ENCODE peak calls at places on chromosomes 2 and 18, in four cellular contexts. Z is A549, Q is tibial nerve, S is ovary. G is an unnamed sample.

GRCh38 chr2:216370961-216371633 is 1.2 kb downstream of the MARCHF4 start:
- DNase-seq in Q (no peak), Z (no peak), S (no peak), G (no peak)

GRCh38 chr2:142174176-142174575 is 43.4 kb upstream of the LRP1B start:
- DNase-seq in Q (no peak), S (no peak), Z (no peak), G (no peak)

GRCh38 chr18:25538175-25538922 is 186.4 kb upstream of the ZNF521 start:
- DNase-seq in Q (no peak), Z (no peak), S (no peak), G (no peak)

GRCh38 chr18:39938678-39939077 is 2016.4 kb upstream of the PIK3C3 start:
- DNase-seq in Q (no peak), S (no peak), Z (no peak), G (no peak)

GRCh38 chr2:184835081-184835728 is 236.9 kb downstream of the ZNF804A start:
- DNase-seq in Z (no peak), S (peak), Q (no peak), G (no peak)

GRCh38 chr2:218834685-218835084 is 3.1 kb upstream of the PRKAG3 start:
- DNase-seq in S (no peak), Z (no peak), Q (no peak), G (no peak)

GRCh38 chr2:189799531-189799930 is 15.3 kb downstream of the PMS1 start:
- DNase-seq in Z (no peak), Q (no peak), S (no peak), G (no peak)

GRCh38 chr2:18171191-18172139 is 293.0 kb downstream of the KCNS3 start:
- DNase-seq in Z (no peak), S (no peak), Q (no peak), G (peak)

GRCh38 chr2:233331536-233331935 is 22.8 kb upstream of the DGKD start:
- DNase-seq in S (peak), Q (peak), Z (no peak), G (peak)

GRCh38 chr2:26970928-26971627 is 641 bp downstream of the MAPRE3 start:
- DNase-seq in Z (peak), S (peak), Q (no peak), G (no peak)

GRCh38 chr2:237519506-237520245 is 32.6 kb downstream of the MLPH start:
- DNase-seq in S (no peak), Z (no peak), Q (no peak), G (no peak)

GRCh38 chr18:58417752-58418151 is 211.1 kb downstream of the ALPK2 start:
- DNase-seq in Q (no peak), S (no peak), Z (peak), G (no peak)

GRCh38 chr2:28134857-28135256 is 244.3 kb downstream of the BABAM2 start:
- DNase-seq in Q (no peak), S (no peak), Z (no peak), G (no peak)
- TF ChIP-seq EP300 in Q (no peak), S (no peak), Z (no peak), G (no peak)

DNA sequence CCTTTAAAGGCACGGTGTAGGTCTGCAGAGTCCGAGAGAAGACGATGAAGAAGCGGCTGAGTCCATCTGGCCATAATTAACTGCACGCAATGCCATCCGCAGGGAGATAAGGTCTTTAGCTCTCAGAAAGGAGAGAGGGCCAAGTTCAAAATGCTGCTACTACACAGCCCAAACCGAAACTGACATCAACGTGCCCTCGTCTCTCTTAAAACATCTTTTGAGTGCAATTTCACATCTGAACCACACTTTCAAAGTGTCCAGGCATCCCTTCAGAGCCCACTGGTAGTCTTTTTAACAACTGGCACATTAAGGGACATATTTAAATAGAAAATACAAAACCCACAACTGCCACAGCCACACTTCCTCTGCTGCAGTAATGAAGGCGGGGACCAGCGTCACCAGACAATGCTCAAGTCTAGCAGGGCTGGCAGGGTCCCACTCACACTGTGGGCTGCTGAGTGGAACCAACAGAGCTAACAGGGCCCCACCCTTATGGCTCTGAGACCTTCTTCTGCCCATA is 35.8 kb downstream of the ST3GAL5 start:
- DNase-seq in S (no peak), Q (no peak), Z (no peak), G (peak)
- TF ChIP-seq POLR2A in S (no peak), Q (no peak), Z (no peak), G (peak)

GRCh38 chr2:180705122-180705521 is 275.3 kb upstream of the UBE2E3 start:
- DNase-seq in Z (no peak), S (no peak), Q (no peak), G (no peak)
- TF ChIP-seq EP300 in Z (no peak), S (no peak), Q (no peak), G (no peak)

GRCh38 chr18:55251186-55251995 is 292.1 kb upstream of the CCDC68 start:
- DNase-seq in S (no peak), Q (no peak), Z (no peak), G (no peak)

GRCh38 chr18:55249572-55249971 is 290.3 kb upstream of the CCDC68 start:
- DNase-seq in Q (no peak), S (no peak), Z (no peak), G (no peak)

GRCh38 chr18:55252946-55253345 is 293.7 kb upstream of the CCDC68 start:
- DNase-seq in Q (no peak), Z (no peak), S (no peak), G (no peak)

GRCh38 chr18:55252053-55252675 is 292.9 kb upstream of the CCDC68 start:
- DNase-seq in S (no peak), Q (no peak), Z (no peak), G (no peak)

DNA sequence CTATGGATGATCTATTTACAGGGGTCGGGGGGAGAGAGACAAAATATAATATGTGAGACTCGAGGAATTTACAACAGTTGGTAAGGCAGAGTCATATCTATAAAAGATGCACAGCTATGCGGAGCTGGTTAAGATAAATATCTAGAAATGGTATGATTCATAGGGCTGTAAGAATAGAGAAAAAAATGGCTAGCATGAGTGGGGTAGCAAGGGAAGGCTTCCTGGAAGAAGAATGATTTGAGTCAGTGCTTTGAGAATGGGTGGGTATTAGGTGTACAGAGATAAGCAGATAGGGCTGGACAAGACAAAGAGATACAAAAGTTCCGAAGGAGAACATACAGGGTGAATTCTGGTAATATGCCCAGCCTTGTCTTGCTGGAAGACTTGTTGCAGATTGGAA is 291.5 kb upstream of the CCDC68 start:
- DNase-seq in Q (no peak), Z (no peak), S (no peak), G (no peak)
- TF ChIP-seq POLR2A in Q (no peak), Z (no peak), S (no peak), G (no peak)

GRCh38 chr2:100757621-100758394 is 62.1 kb upstream of the NPAS2 start:
- DNase-seq in Z (peak), Q (no peak), S (no peak), G (no peak)
- TF ChIP-seq EP300 in Z (no peak), Q (no peak), S (no peak), G (no peak)

GRCh38 chr2:43773876-43774613 is at the start of gene DYNC2LI1:
- DNase-seq in Z (peak), S (peak), Q (peak), G (peak)
- TF ChIP-seq POLR2A in Z (peak), S (peak), Q (peak), G (peak)